ENCODE peak calls at places on chromosomes 16 and 17, in six cellular contexts. One of them, this sample, is unnamed.

GRCh38 chr17:4523946-4524345 is 25.3 kb downstream of the SPNS2 start:
- DNase-seq in cardiac muscle cell: no peak
- DNase-seq in CD8-positive, alpha-beta memory T cell: no peak
- DNase-seq in aorta: no peak
- DNase-seq in IMR-90: no peak
- DNase-seq in fibroblast of lung: no peak
- DNase-seq in this sample: no peak

GRCh38 chr16:5032748-5033167 is 977 bp downstream of the NAGPA start:
- DNase-seq in cardiac muscle cell: no peak
- DNase-seq in CD8-positive, alpha-beta memory T cell: no peak
- DNase-seq in aorta: no peak
- DNase-seq in IMR-90: no peak
- DNase-seq in fibroblast of lung: no peak
- DNase-seq in this sample: no peak

GRCh38 chr16:29714396-29714795 is 31.4 kb downstream of the C16orf54 start:
- DNase-seq in cardiac muscle cell: no peak
- DNase-seq in CD8-positive, alpha-beta memory T cell: no peak
- DNase-seq in aorta: peak; percentile 8
- DNase-seq in IMR-90: no peak
- DNase-seq in fibroblast of lung: no peak
- DNase-seq in this sample: no peak

GRCh38 chr16:73000907-73001521 is 46.9 kb downstream of the ZFHX3 start:
- DNase-seq in cardiac muscle cell: no peak
- DNase-seq in CD8-positive, alpha-beta memory T cell: no peak
- DNase-seq in aorta: no peak
- DNase-seq in IMR-90: no peak
- DNase-seq in fibroblast of lung: no peak
- DNase-seq in this sample: no peak

GRCh38 chr16:1107731-1108130 is 11.7 kb upstream of the C1QTNF8 start:
- DNase-seq in cardiac muscle cell: no peak
- DNase-seq in CD8-positive, alpha-beta memory T cell: no peak
- DNase-seq in aorta: no peak
- DNase-seq in IMR-90: no peak
- DNase-seq in fibroblast of lung: no peak
- DNase-seq in this sample: no peak

GRCh38 chr17:76371656-76372628 is 12.5 kb upstream of the SPHK1 start:
- DNase-seq in cardiac muscle cell: peak; percentile 89
- DNase-seq in CD8-positive, alpha-beta memory T cell: no peak
- DNase-seq in aorta: no peak
- DNase-seq in IMR-90: peak; percentile 100
- DNase-seq in fibroblast of lung: peak; percentile 100
- DNase-seq in this sample: no peak

GRCh38 chr17:45923511-45924268 is 29.3 kb downstream of the MAPT start:
- DNase-seq in cardiac muscle cell: peak; percentile 86
- DNase-seq in CD8-positive, alpha-beta memory T cell: no peak
- DNase-seq in aorta: no peak
- DNase-seq in IMR-90: peak; percentile 12
- DNase-seq in fibroblast of lung: no peak
- DNase-seq in this sample: no peak

GRCh38 chr17:35942588-35943186 is 826 bp downstream of the LYZL6 start:
- DNase-seq in cardiac muscle cell: no peak
- DNase-seq in CD8-positive, alpha-beta memory T cell: no peak
- DNase-seq in aorta: no peak
- DNase-seq in IMR-90: no peak
- DNase-seq in fibroblast of lung: no peak
- DNase-seq in this sample: no peak

GRCh38 chr16:68644715-68645493 is at the start of gene CDH3:
- DNase-seq in cardiac muscle cell: peak; percentile 48
- DNase-seq in CD8-positive, alpha-beta memory T cell: no peak
- DNase-seq in aorta: no peak
- DNase-seq in IMR-90: no peak
- DNase-seq in fibroblast of lung: peak; percentile 48
- DNase-seq in this sample: no peak

GRCh38 chr16:29806641-29807425 is 504 bp downstream of the MAZ start:
- DNase-seq in cardiac muscle cell: peak; percentile 48
- DNase-seq in CD8-positive, alpha-beta memory T cell: peak; percentile 37
- DNase-seq in aorta: no peak
- DNase-seq in IMR-90: no peak
- DNase-seq in fibroblast of lung: peak; percentile 48
- DNase-seq in this sample: peak; percentile 71

GRCh38 chr17:78891406-78892061 is 11.5 kb downstream of the CEP295NL start:
- DNase-seq in cardiac muscle cell: no peak
- DNase-seq in CD8-positive, alpha-beta memory T cell: no peak
- DNase-seq in aorta: no peak
- DNase-seq in IMR-90: no peak
- DNase-seq in fibroblast of lung: no peak
- DNase-seq in this sample: no peak

GRCh38 chr17:58394534-58395223 is 22.7 kb downstream of the RNF43 start:
- DNase-seq in cardiac muscle cell: no peak
- DNase-seq in CD8-positive, alpha-beta memory T cell: no peak
- DNase-seq in aorta: no peak
- DNase-seq in IMR-90: no peak
- DNase-seq in fibroblast of lung: no peak
- DNase-seq in this sample: no peak

GRCh38 chr17:12737740-12738469 is 51.4 kb upstream of the ARHGAP44 start:
- DNase-seq in cardiac muscle cell: peak; percentile 39
- DNase-seq in CD8-positive, alpha-beta memory T cell: no peak
- DNase-seq in aorta: no peak
- DNase-seq in IMR-90: peak; percentile 43
- DNase-seq in fibroblast of lung: peak; percentile 26
- DNase-seq in this sample: no peak

GRCh38 chr16:68825427-68825826 is 17.9 kb upstream of the TANGO6 start:
- DNase-seq in cardiac muscle cell: no peak
- DNase-seq in CD8-positive, alpha-beta memory T cell: no peak
- DNase-seq in aorta: no peak
- DNase-seq in IMR-90: no peak
- DNase-seq in fibroblast of lung: peak; percentile 30
- DNase-seq in this sample: no peak

GRCh38 chr17:77100009-77100408 is 40.8 kb upstream of the SEC14L1 start:
- DNase-seq in cardiac muscle cell: no peak
- DNase-seq in CD8-positive, alpha-beta memory T cell: no peak
- DNase-seq in aorta: peak; percentile 81
- DNase-seq in IMR-90: no peak
- DNase-seq in fibroblast of lung: no peak
- DNase-seq in this sample: peak; percentile 77

GRCh38 chr17:72139213-72139612 is 18.4 kb downstream of the SOX9 start:
- DNase-seq in cardiac muscle cell: no peak
- DNase-seq in CD8-positive, alpha-beta memory T cell: no peak
- DNase-seq in aorta: no peak
- DNase-seq in IMR-90: peak; percentile 85
- DNase-seq in fibroblast of lung: peak; percentile 79
- DNase-seq in this sample: no peak

GRCh38 chr16:79977974-79978836 is 377.7 kb upstream of the MAF start:
- DNase-seq in cardiac muscle cell: no peak
- DNase-seq in CD8-positive, alpha-beta memory T cell: no peak
- DNase-seq in aorta: no peak
- DNase-seq in IMR-90: no peak
- DNase-seq in fibroblast of lung: no peak
- DNase-seq in this sample: no peak
- H3K4me3 ChIP-seq in cardiac muscle cell: no peak overlapping the region
- H3K4me3 ChIP-seq in CD8-positive, alpha-beta memory T cell: no peak overlapping the region
- H3K4me3 ChIP-seq in aorta: no peak overlapping the region
- H3K4me3 ChIP-seq in IMR-90: no peak overlapping the region
- H3K4me3 ChIP-seq in fibroblast of lung: no peak overlapping the region
- H3K4me3 ChIP-seq in this sample: no peak overlapping the region

GRCh38 chr17:965311-965989 is 14.1 kb downstream of the NXN start:
- DNase-seq in cardiac muscle cell: no peak
- DNase-seq in CD8-positive, alpha-beta memory T cell: no peak
- DNase-seq in aorta: no peak
- DNase-seq in IMR-90: peak; percentile 79
- DNase-seq in fibroblast of lung: peak; percentile 67
- DNase-seq in this sample: no peak
- H3K27ac ChIP-seq in cardiac muscle cell: peak overlapping the region; percentile 96
- H3K27ac ChIP-seq in CD8-positive, alpha-beta memory T cell: no peak overlapping the region
- H3K27ac ChIP-seq in aorta: no peak overlapping the region
- H3K27ac ChIP-seq in IMR-90: peak overlapping the region; percentile 24
- H3K27ac ChIP-seq in fibroblast of lung: no peak overlapping the region
- H3K27ac ChIP-seq in this sample: no peak overlapping the region

GRCh38 chr16:35570946-35571345 is 2111.5 kb downstream of the TP53TG3F start:
- DNase-seq in cardiac muscle cell: no peak
- DNase-seq in CD8-positive, alpha-beta memory T cell: no peak
- DNase-seq in aorta: no peak
- DNase-seq in IMR-90: no peak
- DNase-seq in fibroblast of lung: no peak
- DNase-seq in this sample: no peak
- H3K9me3 ChIP-seq in cardiac muscle cell: no peaks in the 10 kb centered on the region
- H3K9me3 ChIP-seq in CD8-positive, alpha-beta memory T cell: peaks cover 4% of the 10 kb centered on the region
- H3K9me3 ChIP-seq in aorta: no peaks in the 10 kb centered on the region
- H3K9me3 ChIP-seq in IMR-90: peaks cover 33% of the 10 kb centered on the region
- H3K9me3 ChIP-seq in fibroblast of lung: no peaks in the 10 kb centered on the region
- H3K9me3 ChIP-seq in this sample: no peaks in the 10 kb centered on the region

GRCh38 chr16:8958344-8958808 is 5.3 kb downstream of the USP7 start:
- DNase-seq in cardiac muscle cell: peak; percentile 48
- DNase-seq in CD8-positive, alpha-beta memory T cell: no peak
- DNase-seq in aorta: peak; percentile 79
- DNase-seq in IMR-90: peak; percentile 69
- DNase-seq in fibroblast of lung: peak; percentile 75
- DNase-seq in this sample: no peak

GRCh38 chr16:8955828-8956227 is 7.9 kb downstream of the USP7 start:
- DNase-seq in cardiac muscle cell: no peak
- DNase-seq in CD8-positive, alpha-beta memory T cell: no peak
- DNase-seq in aorta: no peak
- DNase-seq in IMR-90: no peak
- DNase-seq in fibroblast of lung: no peak
- DNase-seq in this sample: no peak

GRCh38 chr16:8956265-8957060 is 7.2 kb downstream of the USP7 start:
- DNase-seq in cardiac muscle cell: no peak
- DNase-seq in CD8-positive, alpha-beta memory T cell: no peak
- DNase-seq in aorta: peak; percentile 72
- DNase-seq in IMR-90: no peak
- DNase-seq in fibroblast of lung: no peak
- DNase-seq in this sample: peak; percentile 51

GRCh38 chr16:8957061-8957392 is 6.7 kb downstream of the USP7 start:
- DNase-seq in cardiac muscle cell: no peak
- DNase-seq in CD8-positive, alpha-beta memory T cell: no peak
- DNase-seq in aorta: no peak
- DNase-seq in IMR-90: no peak
- DNase-seq in fibroblast of lung: no peak
- DNase-seq in this sample: no peak

DNA sequence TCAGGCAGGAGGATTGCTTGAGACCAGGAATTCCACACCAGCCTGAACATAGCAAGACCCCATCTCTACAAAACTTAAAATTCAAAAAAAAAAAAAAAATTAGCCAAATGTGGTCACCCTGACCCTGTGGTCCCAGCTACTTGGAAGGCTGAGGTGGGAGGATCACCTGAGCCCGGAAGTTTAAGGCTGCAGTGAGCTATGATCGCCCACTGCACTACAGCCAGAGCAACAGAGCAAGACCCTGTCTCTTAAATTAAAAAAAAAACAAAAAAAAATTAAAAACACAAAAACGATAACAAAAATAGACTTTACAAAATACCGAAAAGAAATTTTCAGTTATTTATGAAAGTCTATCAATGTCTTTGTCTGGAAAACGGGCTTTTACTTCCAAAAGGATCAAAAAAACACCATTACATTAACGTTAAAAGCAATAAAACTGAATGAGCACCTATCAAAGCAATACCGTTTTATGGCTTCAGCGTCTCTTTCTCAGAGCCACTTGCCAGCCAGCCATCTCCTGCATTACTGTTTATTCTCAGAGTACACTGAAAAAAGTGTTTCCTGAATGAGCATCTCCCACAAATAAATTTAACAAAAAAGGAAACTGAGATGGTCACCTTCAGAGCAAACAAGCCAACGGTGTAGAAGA is 6.1 kb downstream of the USP7 start:
- DNase-seq in cardiac muscle cell: no peak
- DNase-seq in CD8-positive, alpha-beta memory T cell: no peak
- DNase-seq in aorta: no peak
- DNase-seq in IMR-90: no peak
- DNase-seq in fibroblast of lung: no peak
- DNase-seq in this sample: no peak
- H3K4me3 ChIP-seq in cardiac muscle cell: no peak overlapping the region
- H3K4me3 ChIP-seq in CD8-positive, alpha-beta memory T cell: peak overlapping the region; percentile 12
- H3K4me3 ChIP-seq in aorta: no peak overlapping the region
- H3K4me3 ChIP-seq in IMR-90: no peak overlapping the region
- H3K4me3 ChIP-seq in fibroblast of lung: no peak overlapping the region
- H3K4me3 ChIP-seq in this sample: no peak overlapping the region

GRCh38 chr17:33501185-33501584 is 208.1 kb upstream of the ASIC2 start:
- DNase-seq in cardiac muscle cell: no peak
- DNase-seq in CD8-positive, alpha-beta memory T cell: no peak
- DNase-seq in aorta: no peak
- DNase-seq in IMR-90: no peak
- DNase-seq in fibroblast of lung: no peak
- DNase-seq in this sample: no peak

GRCh38 chr17:33500141-33500540 is 207.0 kb upstream of the ASIC2 start:
- DNase-seq in cardiac muscle cell: peak; percentile 16
- DNase-seq in CD8-positive, alpha-beta memory T cell: no peak
- DNase-seq in aorta: no peak
- DNase-seq in IMR-90: no peak
- DNase-seq in fibroblast of lung: no peak
- DNase-seq in this sample: peak; percentile 43

GRCh38 chr17:33506889-33507650 is 214.0 kb upstream of the ASIC2 start:
- DNase-seq in cardiac muscle cell: peak; percentile 23
- DNase-seq in CD8-positive, alpha-beta memory T cell: no peak
- DNase-seq in aorta: no peak
- DNase-seq in IMR-90: no peak
- DNase-seq in fibroblast of lung: no peak
- DNase-seq in this sample: peak; percentile 25

GRCh38 chr17:33508215-33508614 is 215.1 kb upstream of the ASIC2 start:
- DNase-seq in cardiac muscle cell: no peak
- DNase-seq in CD8-positive, alpha-beta memory T cell: no peak
- DNase-seq in aorta: no peak
- DNase-seq in IMR-90: no peak
- DNase-seq in fibroblast of lung: no peak
- DNase-seq in this sample: no peak

DNA sequence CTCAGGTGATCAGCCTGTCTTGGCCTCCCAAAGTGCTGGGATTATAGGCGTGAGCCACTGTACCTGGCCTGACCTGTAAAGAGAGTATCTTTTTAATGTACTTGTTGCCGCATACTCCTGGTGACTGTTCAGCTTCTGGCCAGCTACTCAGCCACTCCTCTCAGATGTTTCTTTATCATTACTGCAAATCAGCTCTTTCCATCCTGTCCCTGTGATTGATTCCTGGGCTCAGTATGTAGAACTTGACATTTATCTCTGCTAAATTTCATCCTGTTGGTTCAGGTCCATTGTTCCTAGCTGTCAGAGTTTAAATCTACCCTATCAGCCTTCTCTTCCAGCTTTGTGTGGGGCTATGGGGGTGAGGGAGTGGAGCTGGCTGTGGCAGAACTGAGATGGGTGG is 211.5 kb upstream of the ASIC2 start:
- DNase-seq in cardiac muscle cell: no peak
- DNase-seq in CD8-positive, alpha-beta memory T cell: no peak
- DNase-seq in aorta: no peak
- DNase-seq in IMR-90: no peak
- DNase-seq in fibroblast of lung: no peak
- DNase-seq in this sample: no peak
- H3K27ac ChIP-seq in cardiac muscle cell: no peak overlapping the region
- H3K27ac ChIP-seq in CD8-positive, alpha-beta memory T cell: no peak overlapping the region
- H3K27ac ChIP-seq in aorta: no peak overlapping the region
- H3K27ac ChIP-seq in IMR-90: no peak overlapping the region
- H3K27ac ChIP-seq in fibroblast of lung: no peak overlapping the region
- H3K27ac ChIP-seq in this sample: no peak overlapping the region

This sample was measured in adrenal gland.